ENCODE peak calls at places on chromosomes 16 and 17, in five cellular contexts. One of them, this sample, is unnamed.

GRCh38 chr17:6464446-6465041 is 20.3 kb downstream of the PIMREG start:
- DNase-seq in tibial artery: no peak
- DNase-seq in Peyer's patch: no peak
- DNase-seq in IMR-90: no peak
- DNase-seq in HepG2: no peak
- DNase-seq in this sample: no peak

GRCh38 chr17:77180503-77181330 is 39.9 kb downstream of the SEC14L1 start:
- DNase-seq in IMR-90: no peak
- DNase-seq in HepG2: peak; percentile 87
- DNase-seq in Peyer's patch: no peak
- DNase-seq in tibial artery: no peak
- DNase-seq in this sample: no peak

GRCh38 chr17:56833023-56833811 is 503 bp downstream of the C17orf67 start:
- DNase-seq in HepG2: no peak
- DNase-seq in tibial artery: peak; percentile 52
- DNase-seq in IMR-90: peak; percentile 58
- DNase-seq in Peyer's patch: peak; percentile 86
- DNase-seq in this sample: peak; percentile 67

GRCh38 chr16:76193851-76194620 is 83.2 kb upstream of the CNTNAP4 start:
- DNase-seq in HepG2: no peak
- DNase-seq in tibial artery: no peak
- DNase-seq in Peyer's patch: no peak
- DNase-seq in IMR-90: no peak
- DNase-seq in this sample: no peak

GRCh38 chr16:75248142-75248535 is 3.3 kb downstream of the BCAR1 start:
- DNase-seq in HepG2: no peak
- DNase-seq in Peyer's patch: no peak
- DNase-seq in tibial artery: no peak
- DNase-seq in IMR-90: no peak
- DNase-seq in this sample: no peak

GRCh38 chr16:1561266-1561665 is 27.8 kb downstream of the TMEM204 start:
- DNase-seq in HepG2: no peak
- DNase-seq in IMR-90: no peak
- DNase-seq in tibial artery: no peak
- DNase-seq in Peyer's patch: no peak
- DNase-seq in this sample: no peak

GRCh38 chr16:20884240-20884556 is 16.0 kb downstream of the DCUN1D3 start:
- DNase-seq in tibial artery: no peak
- DNase-seq in Peyer's patch: no peak
- DNase-seq in HepG2: peak; percentile 56
- DNase-seq in IMR-90: peak; percentile 88
- DNase-seq in this sample: peak; percentile 69

GRCh38 chr16:35302859-35303258 is 1843.4 kb downstream of the TP53TG3F start:
- DNase-seq in HepG2: no peak
- DNase-seq in Peyer's patch: no peak
- DNase-seq in tibial artery: no peak
- DNase-seq in IMR-90: no peak
- DNase-seq in this sample: no peak

GRCh38 chr17:81638683-81639082 is 1.7 kb downstream of the TSPAN10 start:
- DNase-seq in HepG2: no peak
- DNase-seq in IMR-90: no peak
- DNase-seq in tibial artery: no peak
- DNase-seq in Peyer's patch: no peak
- DNase-seq in this sample: no peak

GRCh38 chr17:15915996-15916395 is 28.9 kb upstream of the ADORA2B start:
- DNase-seq in Peyer's patch: no peak
- DNase-seq in tibial artery: no peak
- DNase-seq in IMR-90: no peak
- DNase-seq in HepG2: no peak
- DNase-seq in this sample: no peak

GRCh38 chr17:57604771-57605733 is 140.0 kb downstream of the CCDC182 start:
- DNase-seq in Peyer's patch: peak; percentile 81
- DNase-seq in tibial artery: no peak
- DNase-seq in HepG2: no peak
- DNase-seq in IMR-90: peak; percentile 55
- DNase-seq in this sample: peak; percentile 78

GRCh38 chr17:72386619-72387237 is 265.9 kb downstream of the SOX9 start:
- DNase-seq in HepG2: peak; percentile 97
- DNase-seq in IMR-90: no peak
- DNase-seq in tibial artery: no peak
- DNase-seq in Peyer's patch: no peak
- DNase-seq in this sample: no peak

GRCh38 chr16:3668626-3669025 is 14.1 kb downstream of the DNASE1 start:
- DNase-seq in IMR-90: no peak
- DNase-seq in tibial artery: no peak
- DNase-seq in Peyer's patch: no peak
- DNase-seq in HepG2: no peak
- DNase-seq in this sample: no peak

GRCh38 chr17:48996696-48997102 is 486 bp upstream of the IGF2BP1 start:
- DNase-seq in tibial artery: no peak
- DNase-seq in IMR-90: no peak
- DNase-seq in Peyer's patch: no peak
- DNase-seq in HepG2: no peak
- DNase-seq in this sample: no peak

GRCh38 chr16:51875834-51876725 is 670.9 kb downstream of the TOX3 start:
- DNase-seq in IMR-90: no peak
- DNase-seq in HepG2: no peak
- DNase-seq in tibial artery: no peak
- DNase-seq in Peyer's patch: no peak
- DNase-seq in this sample: no peak

GRCh38 chr16:72105978-72106377 is 12.3 kb downstream of the DHX38 start:
- DNase-seq in tibial artery: no peak
- DNase-seq in HepG2: no peak
- DNase-seq in IMR-90: no peak
- DNase-seq in Peyer's patch: no peak
- DNase-seq in this sample: no peak

GRCh38 chr17:2704031-2704889 is 7.3 kb downstream of the CLUH start:
- DNase-seq in Peyer's patch: no peak
- DNase-seq in IMR-90: no peak
- DNase-seq in HepG2: no peak
- DNase-seq in tibial artery: no peak
- DNase-seq in this sample: no peak

GRCh38 chr17:45261577-45262515 is at the start of gene SPATA32:
- DNase-seq in tibial artery: peak; percentile 60
- DNase-seq in HepG2: no peak
- DNase-seq in IMR-90: peak; percentile 29
- DNase-seq in Peyer's patch: peak; percentile 67
- DNase-seq in this sample: peak; percentile 24

GRCh38 chr16:86373502-86373901 is 136.8 kb upstream of the FOXF1 start:
- DNase-seq in Peyer's patch: no peak
- DNase-seq in tibial artery: no peak
- DNase-seq in IMR-90: no peak
- DNase-seq in HepG2: no peak
- DNase-seq in this sample: no peak

GRCh38 chr16:75550211-75550662 is 5.8 kb downstream of the TMEM231 start:
- DNase-seq in tibial artery: peak; percentile 50
- DNase-seq in IMR-90: peak; percentile 43
- DNase-seq in Peyer's patch: no peak
- DNase-seq in HepG2: peak; percentile 58
- DNase-seq in this sample: peak; percentile 35

GRCh38 chr17:39753514-39754160 is 15.9 kb downstream of the GRB7 start:
- DNase-seq in IMR-90: no peak
- DNase-seq in Peyer's patch: peak; percentile 78
- DNase-seq in HepG2: no peak
- DNase-seq in tibial artery: peak; percentile 28
- DNase-seq in this sample: no peak

GRCh38 chr16:14050297-14051027 is 20.7 kb upstream of the MRTFB start:
- DNase-seq in tibial artery: no peak
- DNase-seq in IMR-90: peak; percentile 14
- DNase-seq in HepG2: no peak
- DNase-seq in Peyer's patch: no peak
- DNase-seq in this sample: no peak

GRCh38 chr16:66272461-66272860 is 94.0 kb upstream of the CDH5 start:
- DNase-seq in Peyer's patch: no peak
- DNase-seq in IMR-90: no peak
- DNase-seq in tibial artery: no peak
- DNase-seq in HepG2: no peak
- DNase-seq in this sample: no peak

GRCh38 chr17:5672815-5673430 is 88.6 kb upstream of the NLRP1 start:
- DNase-seq in HepG2: no peak
- DNase-seq in Peyer's patch: no peak
- DNase-seq in tibial artery: no peak
- DNase-seq in IMR-90: no peak
- DNase-seq in this sample: no peak

GRCh38 chr16:1052791-1053521 is 19.6 kb upstream of the SSTR5 start:
- DNase-seq in HepG2: no peak
- DNase-seq in Peyer's patch: no peak
- DNase-seq in tibial artery: no peak
- DNase-seq in IMR-90: no peak
- DNase-seq in this sample: no peak

GRCh38 chr17:28282596-28282995 is 36.4 kb upstream of the TMEM97 start:
- DNase-seq in Peyer's patch: no peak
- DNase-seq in IMR-90: peak; percentile 92
- DNase-seq in HepG2: no peak
- DNase-seq in tibial artery: no peak
- DNase-seq in this sample: no peak

GRCh38 chr17:45948881-45949624 is 50.0 kb upstream of the STH start:
- DNase-seq in tibial artery: peak; percentile 69
- DNase-seq in IMR-90: peak; percentile 49
- DNase-seq in Peyer's patch: peak; percentile 34
- DNase-seq in HepG2: peak; percentile 61
- DNase-seq in this sample: peak; percentile 24

GRCh38 chr16:87066695-87067556 is 250.3 kb downstream of the C16orf95 start:
- DNase-seq in Peyer's patch: no peak
- DNase-seq in HepG2: no peak
- DNase-seq in IMR-90: no peak
- DNase-seq in tibial artery: no peak
- DNase-seq in this sample: no peak

GRCh38 chr17:73401911-73402310 is 90.1 kb upstream of the CDC42EP4 start:
- DNase-seq in Peyer's patch: peak; percentile 36
- DNase-seq in tibial artery: no peak
- DNase-seq in IMR-90: peak; percentile 7
- DNase-seq in HepG2: peak; percentile 31
- DNase-seq in this sample: peak; percentile 35

GRCh38 chr16:24315343-24315742 is 59.2 kb downstream of the CACNG3 start:
- DNase-seq in IMR-90: no peak
- DNase-seq in Peyer's patch: no peak
- DNase-seq in HepG2: no peak
- DNase-seq in tibial artery: no peak
- DNase-seq in this sample: no peak

GRCh38 chr16:24318670-24319069 is 62.5 kb downstream of the CACNG3 start:
- DNase-seq in Peyer's patch: no peak
- DNase-seq in HepG2: no peak
- DNase-seq in tibial artery: no peak
- DNase-seq in IMR-90: no peak
- DNase-seq in this sample: no peak

GRCh38 chr16:24322106-24322505 is 66.0 kb downstream of the CACNG3 start:
- DNase-seq in tibial artery: no peak
- DNase-seq in IMR-90: no peak
- DNase-seq in Peyer's patch: no peak
- DNase-seq in HepG2: no peak
- DNase-seq in this sample: no peak

DNA sequence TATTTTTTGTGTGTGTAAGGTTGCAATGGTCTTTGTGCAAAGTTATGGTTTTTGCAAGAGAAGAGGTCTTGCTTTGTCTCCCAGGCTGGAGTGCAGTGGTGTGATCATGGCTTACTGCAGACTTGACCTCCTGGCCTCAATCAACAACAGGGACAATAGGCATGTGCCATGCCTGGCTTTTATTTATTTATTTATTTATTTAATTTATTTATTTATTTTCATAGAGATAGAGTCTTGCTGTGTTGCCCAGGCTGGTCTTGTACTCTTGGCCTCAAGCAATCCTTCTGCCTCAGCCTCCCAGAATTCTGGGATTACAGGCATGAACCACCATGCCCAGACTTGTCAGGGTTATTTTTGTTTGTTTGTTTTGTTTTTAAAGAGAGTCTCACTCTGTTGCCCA is 63.3 kb downstream of the CACNG3 start:
- DNase-seq in tibial artery: no peak
- DNase-seq in HepG2: no peak
- DNase-seq in Peyer's patch: no peak
- DNase-seq in IMR-90: no peak
- DNase-seq in this sample: no peak
- H3K4me3 ChIP-seq in tibial artery: no peak overlapping the region
- H3K4me3 ChIP-seq in HepG2: no peak overlapping the region
- H3K4me3 ChIP-seq in Peyer's patch: no peak overlapping the region
- H3K4me3 ChIP-seq in IMR-90: no peak overlapping the region
- H3K4me3 ChIP-seq in this sample: no peak overlapping the region

DNA sequence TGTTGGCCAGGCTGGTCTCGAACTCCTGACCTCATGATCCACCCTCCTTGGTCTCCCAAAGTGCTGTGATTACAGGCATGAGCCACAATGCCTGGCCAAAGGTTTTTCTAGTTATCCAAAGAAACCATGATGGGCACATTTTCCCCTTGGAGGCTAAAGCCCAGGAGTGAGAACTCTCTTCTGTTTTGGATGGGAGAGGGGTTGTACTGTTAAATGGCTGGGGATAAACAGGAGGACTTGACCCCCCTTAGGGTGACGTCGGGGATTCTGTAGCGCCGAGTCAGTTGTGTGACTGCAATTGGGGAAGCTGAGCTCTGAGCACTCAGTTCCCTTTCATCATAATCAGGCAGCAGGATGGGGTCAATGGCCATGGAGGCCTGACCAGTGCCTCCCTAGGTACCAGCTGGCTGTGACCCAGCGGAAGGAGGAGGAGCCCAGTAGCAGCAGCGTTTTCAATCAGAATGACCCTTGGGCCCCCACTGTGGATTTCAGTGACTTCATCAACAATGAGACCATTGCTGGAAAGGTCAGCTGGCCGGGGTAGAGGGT is 4.1 kb downstream of the AOC3 start:
- DNase-seq in Peyer's patch: no peak
- DNase-seq in IMR-90: no peak
- DNase-seq in tibial artery: no peak
- DNase-seq in HepG2: peak; percentile 65
- DNase-seq in this sample: no peak
- H3K4me3 ChIP-seq in Peyer's patch: no peak overlapping the region
- H3K4me3 ChIP-seq in IMR-90: no peak overlapping the region
- H3K4me3 ChIP-seq in tibial artery: peak overlapping the region; percentile 62
- H3K4me3 ChIP-seq in HepG2: peak overlapping the region; percentile 20
- H3K4me3 ChIP-seq in this sample: no peak overlapping the region

GRCh38 chr16:78465730-78466129 is 366.3 kb downstream of the WWOX start:
- DNase-seq in IMR-90: no peak
- DNase-seq in tibial artery: no peak
- DNase-seq in HepG2: no peak
- DNase-seq in Peyer's patch: no peak
- DNase-seq in this sample: no peak
- H3K4me3 ChIP-seq in IMR-90: no peak overlapping the region
- H3K4me3 ChIP-seq in tibial artery: no peak overlapping the region
- H3K4me3 ChIP-seq in HepG2: no peak overlapping the region
- H3K4me3 ChIP-seq in Peyer's patch: no peak overlapping the region
- H3K4me3 ChIP-seq in this sample: no peak overlapping the region

DNA sequence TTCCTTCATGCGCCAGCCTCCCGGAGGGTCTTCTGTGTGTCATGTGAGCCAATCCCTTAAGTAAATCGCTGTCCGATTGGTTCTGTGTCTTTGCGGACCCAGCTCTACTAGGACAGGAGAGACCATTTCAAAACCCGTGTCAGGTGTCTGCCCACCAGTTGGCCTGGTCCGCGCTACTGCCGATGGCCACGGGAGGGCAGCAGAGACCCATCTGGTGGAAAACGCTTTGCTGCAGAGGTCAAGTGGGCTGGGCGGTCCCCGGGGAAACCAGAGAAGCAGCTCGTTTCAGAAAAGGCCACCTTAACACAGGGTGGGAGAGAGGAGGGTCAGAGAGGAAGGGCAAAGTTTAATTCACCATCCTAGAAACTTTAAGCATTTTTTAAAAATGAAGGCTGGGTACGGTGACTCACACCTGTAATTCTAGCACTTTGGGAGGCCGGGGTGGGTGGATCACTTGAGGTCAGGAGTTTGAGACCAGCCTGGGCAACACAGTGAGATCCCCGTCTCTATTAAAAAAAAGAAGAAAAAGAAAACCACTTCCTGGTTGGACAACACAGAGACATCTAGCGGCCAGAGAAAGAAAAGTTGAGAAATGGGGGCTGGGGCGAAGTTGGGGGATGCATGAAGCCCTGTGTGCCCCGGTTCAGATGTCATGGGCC is 2.8 kb upstream of the CIBAR2 start:
- DNase-seq in HepG2: peak; percentile 78
- DNase-seq in IMR-90: peak; percentile 74
- DNase-seq in tibial artery: peak; percentile 90
- DNase-seq in Peyer's patch: peak; percentile 85
- DNase-seq in this sample: peak; percentile 39
- H3K4me3 ChIP-seq in HepG2: no peak overlapping the region
- H3K4me3 ChIP-seq in IMR-90: no peak overlapping the region
- H3K4me3 ChIP-seq in tibial artery: no peak overlapping the region
- H3K4me3 ChIP-seq in Peyer's patch: peak overlapping the region; percentile 43
- H3K4me3 ChIP-seq in this sample: peak overlapping the region; percentile 15